ENCODE peak calls at places on chromosomes 1 and 21, in five cellular contexts. One of them, this sample, is unnamed.

GRCh38 chr1:178006043-178006442 is 36.2 kb upstream of the SEC16B start:
- DNase-seq in GM23338: no peak
- DNase-seq in endothelial cell of umbilical vein: no peak
- DNase-seq in hepatocyte: no peak
- DNase-seq in mesenchymal stem cell: no peak
- DNase-seq in this sample: no peak

GRCh38 chr1:54757833-54758232 is 6.5 kb downstream of the PARS2 start:
- DNase-seq in hepatocyte: no peak
- DNase-seq in mesenchymal stem cell: no peak
- DNase-seq in GM23338: no peak
- DNase-seq in endothelial cell of umbilical vein: no peak
- DNase-seq in this sample: no peak

GRCh38 chr1:94503153-94503552 is 38.4 kb downstream of the F3 start:
- DNase-seq in hepatocyte: no peak
- DNase-seq in endothelial cell of umbilical vein: no peak
- DNase-seq in GM23338: no peak
- DNase-seq in mesenchymal stem cell: peak; percentile 16
- DNase-seq in this sample: no peak

GRCh38 chr1:36342426-36343185 is 19.2 kb upstream of the EVA1B start:
- DNase-seq in endothelial cell of umbilical vein: peak; percentile 95
- DNase-seq in hepatocyte: peak; percentile 52
- DNase-seq in mesenchymal stem cell: peak; percentile 67
- DNase-seq in GM23338: peak; percentile 79
- DNase-seq in this sample: peak; percentile 77

GRCh38 chr1:40014812-40015594 is 25.5 kb upstream of the CAP1 start:
- DNase-seq in mesenchymal stem cell: peak; percentile 87
- DNase-seq in hepatocyte: no peak
- DNase-seq in GM23338: no peak
- DNase-seq in endothelial cell of umbilical vein: peak; percentile 81
- DNase-seq in this sample: peak; percentile 95

GRCh38 chr1:25433389-25434186 is 2.9 kb downstream of the MACO1 start:
- DNase-seq in endothelial cell of umbilical vein: peak; percentile 18
- DNase-seq in mesenchymal stem cell: no peak
- DNase-seq in hepatocyte: no peak
- DNase-seq in GM23338: no peak
- DNase-seq in this sample: no peak

GRCh38 chr21:41812679-41813078 is 45.8 kb upstream of the RIPK4 start:
- DNase-seq in hepatocyte: no peak
- DNase-seq in endothelial cell of umbilical vein: no peak
- DNase-seq in GM23338: no peak
- DNase-seq in mesenchymal stem cell: no peak
- DNase-seq in this sample: no peak

GRCh38 chr1:178065250-178065649 is 28.7 kb upstream of the RASAL2 start:
- DNase-seq in hepatocyte: no peak
- DNase-seq in endothelial cell of umbilical vein: no peak
- DNase-seq in mesenchymal stem cell: no peak
- DNase-seq in GM23338: no peak
- DNase-seq in this sample: no peak

GRCh38 chr1:224127925-224128819 is 14.3 kb downstream of the FBXO28 start:
- DNase-seq in mesenchymal stem cell: no peak
- DNase-seq in hepatocyte: no peak
- DNase-seq in GM23338: no peak
- DNase-seq in endothelial cell of umbilical vein: no peak
- DNase-seq in this sample: peak; percentile 39

GRCh38 chr1:79040424-79041089 is 34.0 kb upstream of the ADGRL4 start:
- DNase-seq in endothelial cell of umbilical vein: peak; percentile 78
- DNase-seq in mesenchymal stem cell: no peak
- DNase-seq in hepatocyte: no peak
- DNase-seq in GM23338: no peak
- DNase-seq in this sample: peak; percentile 8

GRCh38 chr1:97174039-97174704 is 452.6 kb downstream of the PTBP2 start:
- DNase-seq in mesenchymal stem cell: no peak
- DNase-seq in endothelial cell of umbilical vein: peak; percentile 60
- DNase-seq in hepatocyte: no peak
- DNase-seq in GM23338: no peak
- DNase-seq in this sample: peak; percentile 25

GRCh38 chr1:6034750-6035096 is 11.0 kb upstream of the KCNAB2 start:
- DNase-seq in hepatocyte: no peak
- DNase-seq in endothelial cell of umbilical vein: no peak
- DNase-seq in GM23338: no peak
- DNase-seq in mesenchymal stem cell: no peak
- DNase-seq in this sample: no peak

DNA sequence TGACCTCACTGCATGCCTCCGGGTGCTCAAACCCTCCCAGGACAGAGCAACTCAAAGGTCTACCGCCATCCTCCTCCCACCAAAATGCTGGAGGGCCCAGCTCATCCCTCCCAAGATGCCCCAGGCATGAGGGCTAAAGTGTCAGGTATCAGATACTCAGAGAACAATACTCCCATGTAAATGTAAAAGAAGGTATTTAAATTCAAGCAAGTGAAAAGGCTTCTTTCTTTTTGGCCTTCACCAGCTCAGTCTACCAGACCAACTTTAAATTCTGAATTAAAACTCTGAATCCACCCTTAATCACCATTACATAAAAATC is 3.0 kb downstream of the PARP1 start:
- DNase-seq in GM23338: peak; percentile 91
- DNase-seq in mesenchymal stem cell: no peak
- DNase-seq in hepatocyte: no peak
- DNase-seq in endothelial cell of umbilical vein: no peak
- DNase-seq in this sample: no peak
- H3K27ac ChIP-seq in GM23338: peak overlapping the region; percentile 86
- H3K27ac ChIP-seq in mesenchymal stem cell: no peak overlapping the region
- H3K27ac ChIP-seq in hepatocyte: no peak overlapping the region
- H3K27ac ChIP-seq in endothelial cell of umbilical vein: no peak overlapping the region
- H3K27ac ChIP-seq in this sample: no peak overlapping the region

DNA sequence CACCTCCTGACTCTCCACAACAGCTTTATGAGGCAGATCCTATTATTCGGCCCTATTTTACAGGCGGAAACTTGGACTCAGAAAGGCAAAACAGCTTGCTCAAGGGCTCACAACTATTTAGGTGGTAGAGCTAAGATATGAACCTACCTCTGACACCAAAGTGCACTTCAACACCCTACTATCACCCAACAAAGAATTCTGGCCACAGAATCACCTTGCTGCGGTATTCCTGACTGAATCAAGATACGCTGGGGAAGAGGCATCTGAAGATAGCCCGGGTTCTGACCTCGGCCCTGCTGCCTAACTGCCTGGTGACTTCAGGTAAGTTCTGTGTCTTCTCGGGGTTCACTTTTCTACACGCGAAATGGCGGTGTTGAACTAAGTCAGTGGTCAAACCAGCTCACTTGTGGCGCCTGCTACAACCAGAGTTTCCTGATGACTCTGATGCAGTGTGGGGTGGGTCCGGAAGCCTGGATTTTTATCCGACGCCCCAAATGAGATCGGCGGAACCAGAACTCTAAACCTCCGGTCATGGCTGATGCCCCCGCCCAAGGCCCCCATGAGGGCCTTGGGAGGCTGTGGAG is 608 bp downstream of the PEF1 start:
- DNase-seq in GM23338: no peak
- DNase-seq in hepatocyte: no peak
- DNase-seq in endothelial cell of umbilical vein: no peak
- DNase-seq in mesenchymal stem cell: no peak
- DNase-seq in this sample: no peak
- H3K4me2 ChIP-seq in GM23338: peak overlapping the region; percentile 93
- H3K4me2 ChIP-seq in hepatocyte: peak overlapping the region; percentile 95
- H3K4me2 ChIP-seq in endothelial cell of umbilical vein: peak overlapping the region; percentile 97
- H3K4me2 ChIP-seq in mesenchymal stem cell: peak overlapping the region; percentile 68
- H3K4me2 ChIP-seq in this sample: peak overlapping the region; percentile 91

DNA sequence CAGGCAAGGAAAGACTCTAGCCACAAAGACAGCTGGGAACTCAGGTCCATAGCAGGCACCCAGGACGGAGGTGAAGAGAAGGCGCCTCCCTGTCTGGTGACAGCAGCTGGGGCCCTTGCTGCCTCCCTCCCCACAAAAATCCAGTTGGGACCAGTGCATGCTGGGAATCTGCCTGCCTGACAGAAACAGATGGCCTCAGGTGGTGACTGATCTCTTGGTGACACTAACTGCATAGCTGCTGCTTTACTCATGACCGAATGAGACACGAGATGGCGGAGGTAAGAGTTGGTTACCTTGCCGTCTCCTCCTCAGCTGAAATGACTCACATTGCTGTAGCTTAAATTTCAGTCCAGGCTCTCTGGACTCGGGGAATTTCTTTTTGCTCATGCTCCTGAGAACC is 130.3 kb downstream of the FGGY start:
- DNase-seq in mesenchymal stem cell: no peak
- DNase-seq in GM23338: no peak
- DNase-seq in hepatocyte: peak; percentile 42
- DNase-seq in endothelial cell of umbilical vein: no peak
- DNase-seq in this sample: peak; percentile 92
- H3K27ac ChIP-seq in mesenchymal stem cell: peak overlapping the region; percentile 8
- H3K27ac ChIP-seq in GM23338: no peak overlapping the region
- H3K27ac ChIP-seq in hepatocyte: peak overlapping the region; percentile 65
- H3K27ac ChIP-seq in endothelial cell of umbilical vein: no peak overlapping the region
- H3K27ac ChIP-seq in this sample: no peak overlapping the region

DNA sequence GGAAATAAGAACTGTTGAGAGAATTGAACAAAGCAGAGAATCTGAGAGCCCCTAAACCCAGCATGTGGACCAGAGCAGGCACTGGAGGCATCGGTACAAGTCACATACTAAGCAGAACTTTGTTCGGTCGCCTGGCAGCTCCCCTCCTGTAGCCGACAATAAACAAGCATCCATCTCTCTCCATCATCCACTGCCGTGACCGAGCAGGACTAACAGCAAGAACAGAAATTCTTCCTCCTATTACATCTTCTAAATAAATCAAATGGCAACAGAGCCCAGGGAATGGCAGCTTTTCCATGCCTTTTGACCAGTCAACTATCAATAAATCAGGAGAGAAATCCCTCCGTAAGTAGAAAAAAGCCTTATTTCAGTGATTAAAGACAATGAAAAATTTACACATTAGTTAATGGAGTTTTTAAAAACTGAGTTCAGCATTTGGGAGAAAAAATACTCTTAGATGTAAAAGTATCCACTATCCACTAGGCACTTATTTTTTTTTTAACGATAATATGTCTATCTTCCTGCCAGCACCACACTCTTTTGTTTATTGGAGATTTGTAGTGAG is 36.5 kb downstream of the PTPN14 start:
- DNase-seq in endothelial cell of umbilical vein: no peak
- DNase-seq in GM23338: no peak
- DNase-seq in mesenchymal stem cell: no peak
- DNase-seq in hepatocyte: no peak
- DNase-seq in this sample: no peak
- H3K4me2 ChIP-seq in endothelial cell of umbilical vein: no peak overlapping the region
- H3K4me2 ChIP-seq in GM23338: peak overlapping the region; percentile 67
- H3K4me2 ChIP-seq in mesenchymal stem cell: peak overlapping the region; percentile 63
- H3K4me2 ChIP-seq in hepatocyte: peak overlapping the region; percentile 33
- H3K4me2 ChIP-seq in this sample: no peak overlapping the region

This sample was measured in mammary epithelial cell.